ENCODE peak calls at places on chromosome 15, in four cellular contexts. B, H, E and C are unnamed samples.

GRCh38 chr15:92611995-92612745 is 43.4 kb downstream of the FAM174B start:
- DNase-seq in B (no peak), E (no peak), H (no peak), C (peak)

GRCh38 chr15:69540622-69541021 is 88.0 kb downstream of the RPLP1 start:
- DNase-seq in B (no peak), H (no peak), E (no peak), C (no peak)

GRCh38 chr15:60392986-60393811 is 4.6 kb downstream of the ANXA2 start:
- DNase-seq in H (no peak), B (peak), E (peak), C (peak)

GRCh38 chr15:83205725-83206324 is 1.8 kb downstream of the HDGFL3 start:
- DNase-seq in B (no peak), H (no peak), E (peak), C (no peak)

GRCh38 chr15:59052915-59053407 is 52.0 kb upstream of the CCNB2 start:
- DNase-seq in E (no peak), H (no peak), B (no peak), C (no peak)

GRCh38 chr15:42059661-42060476 is 34.5 kb downstream of the PLA2G4D start:
- DNase-seq in H (peak), B (peak), E (peak), C (peak)

GRCh38 chr15:40379853-40380252 is 2.7 kb upstream of the KNSTRN start:
- DNase-seq in E (peak), H (no peak), B (peak), C (peak)

GRCh38 chr15:49255966-49256759 is 86.1 kb downstream of the GALK2 start:
- DNase-seq in E (peak), B (no peak), H (no peak), C (no peak)

GRCh38 chr15:77527164-77527778 is 105.4 kb downstream of the LINGO1 start:
- DNase-seq in B (peak), E (peak), H (peak), C (peak)

GRCh38 chr15:31848621-31849020 is 181.7 kb upstream of the CHRNA7 start:
- DNase-seq in E (no peak), H (no peak), B (no peak), C (no peak)

GRCh38 chr15:48332642-48333034 is 1.4 kb downstream of the DUT start:
- DNase-seq in E (no peak), B (peak), H (no peak), C (no peak)

GRCh38 chr15:70512772-70513362 is 250.5 kb downstream of the UACA start:
- DNase-seq in E (peak), H (peak), B (peak), C (peak)

GRCh38 chr15:29871401-29871800 is 49.1 kb upstream of the TJP1 start:
- DNase-seq in H (no peak), E (no peak), B (no peak), C (no peak)

GRCh38 chr15:92570391-92570790 is 85.2 kb downstream of the FAM174B start:
- DNase-seq in H (no peak), B (no peak), E (no peak), C (no peak)

GRCh38 chr15:50685191-50685975 is 1.2 kb downstream of the TRPM7 start:
- DNase-seq in B (no peak), E (peak), H (no peak), C (no peak)

GRCh38 chr15:82680200-82681102 is 29.2 kb downstream of the AP3B2 start:
- DNase-seq in H (peak), E (no peak), B (peak), C (peak)

GRCh38 chr15:90680371-90680935 is 36.7 kb upstream of the BLM start:
- DNase-seq in B (no peak), H (no peak), E (peak), C (no peak)

GRCh38 chr15:94174399-94174802 is 57.0 kb upstream of the MCTP2 start:
- DNase-seq in H (no peak), E (peak), B (no peak), C (no peak)

GRCh38 chr15:60391722-60392340 is 6.0 kb downstream of the ANXA2 start:
- DNase-seq in H (no peak), B (no peak), E (no peak), C (no peak)

GRCh38 chr15:77862651-77863104 is 214.8 kb downstream of the TBC1D2B start:
- DNase-seq in B (no peak), E (no peak), H (peak), C (no peak)

GRCh38 chr15:63727542-63727941 is 106.2 kb downstream of the HERC1 start:
- DNase-seq in E (no peak), H (no peak), B (peak), C (no peak)

GRCh38 chr15:92715753-92716152 is 60.2 kb upstream of the FAM174B start:
- DNase-seq in B (no peak), H (no peak), E (peak), C (no peak)

GRCh38 chr15:92393994-92394326 is 279 bp downstream of the ST8SIA2 start:
- DNase-seq in H (no peak), B (peak), E (no peak), C (no peak)

GRCh38 chr15:51077565-51078153 is 17.0 kb downstream of the TNFAIP8L3 start:
- DNase-seq in H (peak), B (peak), E (no peak), C (peak)

GRCh38 chr15:31391687-31392671 is 65.3 kb downstream of the KLF13 start:
- DNase-seq in B (peak), H (peak), E (peak), C (peak)

GRCh38 chr15:84570164-84570692 is 30.6 kb upstream of the ZSCAN2 start:
- DNase-seq in H (no peak), E (no peak), B (peak), C (peak)

GRCh38 chr15:49152552-49153337 is 2.7 kb downstream of the COPS2 start:
- DNase-seq in H (no peak), B (no peak), E (no peak), C (no peak)

GRCh38 chr15:66287461-66288055 is 5.8 kb upstream of the DIS3L start:
- DNase-seq in H (no peak), E (peak), B (peak), C (peak)

GRCh38 chr15:62964251-62964650 is 78.3 kb upstream of the TPM1 start:
- DNase-seq in E (peak), B (no peak), H (no peak), C (no peak)

GRCh38 chr15:62896969-62897486 is 145.5 kb upstream of the TPM1 start:
- DNase-seq in H (no peak), E (peak), B (peak), C (peak)

GRCh38 chr15:96346409-96346808 is 15.9 kb downstream of the NR2F2 start:
- DNase-seq in B (no peak), E (no peak), H (no peak), C (no peak)

GRCh38 chr15:78399081-78399480 is 38.9 kb upstream of the IREB2 start:
- DNase-seq in B (no peak), E (no peak), H (no peak), C (peak)

GRCh38 chr15:101115318-101115886 is 136.4 kb downstream of the CHSY1 start:
- DNase-seq in E (no peak), B (no peak), H (no peak), C (no peak)

GRCh38 chr15:101114610-101115009 is 137.2 kb downstream of the CHSY1 start:
- DNase-seq in E (no peak), H (peak), B (no peak), C (no peak)

GRCh38 chr15:101114146-101114545 is 137.7 kb downstream of the CHSY1 start:
- DNase-seq in H (no peak), E (no peak), B (no peak), C (no peak)

GRCh38 chr15:101116681-101116976 is 135.2 kb downstream of the CHSY1 start:
- DNase-seq in E (no peak), B (no peak), H (no peak), C (no peak)

GRCh38 chr15:101115887-101116680 is 135.8 kb downstream of the CHSY1 start:
- DNase-seq in H (peak), B (no peak), E (peak), C (no peak)
- H3K4ac ChIP-seq in H (no peak), B (no peak), E (peak), C (no peak)

GRCh38 chr15:100695048-100695447 is 92.7 kb downstream of the ASB7 start:
- DNase-seq in B (no peak), E (no peak), H (no peak), C (no peak)

GRCh38 chr15:100694381-100695012 is 92.1 kb downstream of the ASB7 start:
- DNase-seq in H (no peak), B (no peak), E (peak), C (no peak)

GRCh38 chr15:100692259-100692658 is 89.9 kb downstream of the ASB7 start:
- DNase-seq in B (no peak), E (peak), H (peak), C (no peak)

GRCh38 chr15:100692671-100693070 is 90.3 kb downstream of the ASB7 start:
- DNase-seq in E (no peak), B (no peak), H (peak), C (no peak)

DNA sequence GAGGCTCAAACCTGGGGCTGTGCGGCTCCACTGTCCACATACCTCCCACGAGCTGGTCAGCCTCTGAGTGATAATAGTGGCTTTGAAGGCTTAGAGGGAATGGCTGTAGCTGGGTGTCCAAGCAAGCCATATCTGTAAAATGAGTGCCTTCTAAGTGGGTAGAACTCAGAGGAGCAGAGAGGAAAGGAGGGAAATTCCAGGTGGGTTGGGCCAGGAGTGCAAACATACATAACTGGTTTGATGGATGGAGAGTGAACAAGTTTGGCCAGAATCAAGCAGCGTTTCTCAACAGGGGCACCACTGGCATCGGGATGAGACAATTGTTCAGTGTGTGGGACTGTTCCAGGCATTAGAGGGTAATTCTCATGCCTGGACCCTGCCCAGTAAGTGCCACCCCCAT is 91.1 kb downstream of the ASB7 start:
- DNase-seq in E (no peak), H (peak), B (no peak), C (no peak)
- H3K4ac ChIP-seq in E (no peak), H (no peak), B (no peak), C (no peak)

DNA sequence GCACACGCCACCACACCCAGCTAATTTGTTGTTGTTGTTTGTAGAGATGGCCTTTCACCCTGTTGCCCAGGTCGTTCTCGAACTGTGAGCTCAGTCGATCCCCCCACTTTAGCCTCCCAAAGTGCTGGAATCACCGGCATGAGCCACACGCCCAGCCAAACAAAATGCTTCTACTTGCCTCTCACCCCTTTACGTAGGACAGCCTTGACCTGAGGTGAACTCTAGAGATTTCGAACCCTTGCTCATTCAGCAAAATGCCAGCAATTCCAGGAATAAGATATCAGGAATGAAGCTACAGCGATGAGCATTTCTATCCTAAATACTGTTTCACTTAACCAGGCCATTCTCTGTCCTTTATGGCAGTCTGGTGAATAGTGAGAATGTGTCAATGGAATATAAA is 135.0 kb downstream of the LRRK1 start:
- DNase-seq in E (no peak), H (no peak), B (no peak), C (peak)
- H3K4ac ChIP-seq in E (no peak), H (no peak), B (no peak), C (no peak)

GRCh38 chr15:81002004-81002253 is 1.2 kb downstream of the TLNRD1 start:
- DNase-seq in H (no peak), B (no peak), E (no peak), C (no peak)

GRCh38 chr15:81001180-81002003 is 669 bp downstream of the TLNRD1 start:
- DNase-seq in B (peak), E (peak), H (peak), C (peak)

GRCh38 chr15:80999623-81000036 is 1.1 kb upstream of the TLNRD1 start:
- DNase-seq in H (no peak), B (no peak), E (no peak), C (no peak)

GRCh38 chr15:81000626-81001179 is at the start of gene TLNRD1:
- DNase-seq in E (peak), H (peak), B (peak), C (peak)

DNA sequence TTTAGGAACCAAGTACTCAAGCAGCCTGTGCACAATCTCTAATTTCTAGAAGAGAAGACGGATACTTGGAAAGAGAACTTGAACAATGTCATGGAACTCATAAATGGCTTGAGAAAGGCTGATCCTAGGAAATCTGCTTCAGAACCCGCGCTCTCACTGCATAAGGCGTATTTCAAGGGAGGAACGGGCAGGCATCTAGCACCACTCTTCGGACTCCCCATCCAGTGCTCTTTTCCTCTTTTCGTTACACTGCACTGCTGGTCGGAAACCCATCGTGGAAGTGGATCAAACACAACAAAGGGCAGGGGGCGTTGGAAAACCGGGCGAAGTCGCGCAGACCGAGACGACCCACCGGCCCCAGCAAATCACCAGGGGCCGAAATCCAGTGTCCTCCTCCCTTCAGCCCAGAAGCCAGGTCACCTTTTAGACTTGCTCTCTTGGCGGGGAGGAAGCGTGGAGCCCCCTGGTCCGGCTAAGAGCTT is 538 bp upstream of the TLNRD1 start:
- DNase-seq in E (no peak), B (no peak), H (no peak), C (no peak)
- H3K4ac ChIP-seq in E (peak), B (peak), H (no peak), C (peak)

DNA sequence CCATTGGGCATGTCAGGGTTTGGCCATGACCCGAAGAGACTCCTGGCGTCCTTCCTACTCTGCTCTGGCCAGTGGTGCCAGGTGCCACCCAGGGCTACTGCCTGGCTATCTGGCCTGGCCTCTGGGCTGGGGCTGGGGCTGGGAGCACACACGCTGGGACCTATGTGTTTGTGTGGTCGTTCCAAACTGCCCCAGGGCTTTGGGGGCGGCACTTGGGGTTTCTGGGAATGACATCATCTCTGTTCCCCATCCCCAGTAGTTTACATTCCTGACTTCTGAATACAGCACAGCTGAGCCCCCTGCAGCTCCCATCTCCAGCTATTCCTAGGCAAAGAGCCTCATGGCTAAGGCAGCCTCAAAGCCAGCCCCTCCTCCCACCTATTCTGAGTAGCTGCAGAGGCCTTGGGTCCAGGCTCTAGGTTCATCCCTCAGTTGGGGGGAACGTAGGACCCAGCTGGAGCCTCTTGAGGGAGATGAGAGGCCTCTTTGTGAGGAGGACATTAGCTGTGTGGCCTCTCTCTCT is 24.3 kb downstream of the PLEKHO2 start:
- DNase-seq in B (peak), E (peak), H (peak), C (no peak)
- H3K4ac ChIP-seq in B (no peak), E (peak), H (no peak), C (no peak)